ENCODE peak calls at places on chromosomes 6 and 20, in five cellular contexts. One of them, this sample, is unnamed.

GRCh38 chr6:104531591-104531990 is 328.1 kb downstream of the HACE1 start:
- DNase-seq in K562: no peak
- DNase-seq in A549: no peak
- DNase-seq in GM12878: no peak
- DNase-seq in HepG2: no peak
- DNase-seq in this sample: no peak

GRCh38 chr6:151160869-151161268 is 78.9 kb upstream of the AKAP12 start:
- DNase-seq in GM12878: no peak
- DNase-seq in A549: no peak
- DNase-seq in K562: no peak
- DNase-seq in HepG2: peak
- DNase-seq in this sample: peak

GRCh38 chr6:139240161-139241010 is 51.4 kb downstream of the TXLNB start:
- DNase-seq in HepG2: no peak
- DNase-seq in A549: no peak
- DNase-seq in GM12878: no peak
- DNase-seq in K562: no peak
- DNase-seq in this sample: no peak

GRCh38 chr6:83155794-83156193 is 37.3 kb downstream of the PGM3 start:
- DNase-seq in A549: no peak
- DNase-seq in GM12878: no peak
- DNase-seq in K562: no peak
- DNase-seq in HepG2: no peak
- DNase-seq in this sample: no peak

GRCh38 chr6:53869964-53870363 is 75.2 kb downstream of the LRRC1 start:
- DNase-seq in HepG2: no peak
- DNase-seq in GM12878: no peak
- DNase-seq in A549: no peak
- DNase-seq in K562: no peak
- DNase-seq in this sample: no peak

GRCh38 chr20:15205719-15206118 is 868.3 kb upstream of the FLRT3 start:
- DNase-seq in A549: no peak
- DNase-seq in K562: no peak
- DNase-seq in GM12878: no peak
- DNase-seq in HepG2: no peak
- DNase-seq in this sample: no peak

GRCh38 chr20:49724637-49725606 is 11.2 kb upstream of the B4GALT5 start:
- DNase-seq in K562: peak
- DNase-seq in GM12878: no peak
- DNase-seq in A549: no peak
- DNase-seq in HepG2: peak
- DNase-seq in this sample: no peak

GRCh38 chr20:53824779-53825178 is 231.1 kb upstream of the ZNF217 start:
- DNase-seq in GM12878: no peak
- DNase-seq in K562: no peak
- DNase-seq in HepG2: no peak
- DNase-seq in A549: no peak
- DNase-seq in this sample: no peak

GRCh38 chr6:169450097-169450496 is 196.5 kb upstream of the THBS2 start:
- DNase-seq in K562: no peak
- DNase-seq in GM12878: no peak
- DNase-seq in HepG2: no peak
- DNase-seq in A549: no peak
- DNase-seq in this sample: no peak

GRCh38 chr20:214383-214782 is 12.7 kb upstream of the DEFB129 start:
- DNase-seq in A549: no peak
- DNase-seq in K562: no peak
- DNase-seq in HepG2: no peak
- DNase-seq in GM12878: no peak
- DNase-seq in this sample: no peak

GRCh38 chr6:37877373-37878149 is 58.0 kb downstream of the ZFAND3 start:
- DNase-seq in K562: no peak
- DNase-seq in HepG2: no peak
- DNase-seq in GM12878: no peak
- DNase-seq in A549: no peak
- DNase-seq in this sample: no peak

GRCh38 chr6:53906842-53907241 is 112.0 kb downstream of the LRRC1 start:
- DNase-seq in A549: no peak
- DNase-seq in HepG2: no peak
- DNase-seq in K562: no peak
- DNase-seq in GM12878: no peak
- DNase-seq in this sample: no peak

GRCh38 chr20:24961384-24962181 is 12.5 kb downstream of the CST7 start:
- DNase-seq in HepG2: no peak
- DNase-seq in K562: no peak
- DNase-seq in GM12878: no peak
- DNase-seq in A549: no peak
- DNase-seq in this sample: no peak

GRCh38 chr6:106787327-106788196 is 158.2 kb downstream of the QRSL1 start:
- DNase-seq in A549: peak
- DNase-seq in GM12878: no peak
- DNase-seq in K562: no peak
- DNase-seq in HepG2: peak
- DNase-seq in this sample: no peak

GRCh38 chr6:105443941-105444340 is 41.1 kb upstream of the PREP start:
- DNase-seq in GM12878: no peak
- DNase-seq in A549: no peak
- DNase-seq in HepG2: peak
- DNase-seq in K562: no peak
- DNase-seq in this sample: no peak

GRCh38 chr6:75842732-75843131 is 93.7 kb downstream of the MYO6 start:
- DNase-seq in K562: no peak
- DNase-seq in HepG2: no peak
- DNase-seq in GM12878: no peak
- DNase-seq in A549: no peak
- DNase-seq in this sample: no peak

GRCh38 chr20:11394145-11394833 is 523.4 kb upstream of the BTBD3 start:
- DNase-seq in HepG2: no peak
- DNase-seq in GM12878: no peak
- DNase-seq in K562: no peak
- DNase-seq in A549: no peak
- DNase-seq in this sample: no peak

GRCh38 chr20:44572551-44573500 is 9.6 kb upstream of the PKIG start:
- DNase-seq in GM12878: no peak
- DNase-seq in A549: no peak
- DNase-seq in K562: no peak
- DNase-seq in HepG2: no peak
- DNase-seq in this sample: no peak

GRCh38 chr6:55748880-55749279 is 126.5 kb downstream of the BMP5 start:
- DNase-seq in K562: no peak
- DNase-seq in GM12878: no peak
- DNase-seq in A549: no peak
- DNase-seq in HepG2: no peak
- DNase-seq in this sample: no peak

GRCh38 chr20:33541797-33542196 is 51.9 kb downstream of the CBFA2T2 start:
- DNase-seq in K562: no peak
- DNase-seq in GM12878: no peak
- DNase-seq in HepG2: no peak
- DNase-seq in A549: no peak
- DNase-seq in this sample: no peak

GRCh38 chr6:163935158-163935762 is 520.7 kb downstream of the QKI start:
- DNase-seq in K562: no peak
- DNase-seq in HepG2: no peak
- DNase-seq in GM12878: no peak
- DNase-seq in A549: no peak
- DNase-seq in this sample: no peak

GRCh38 chr20:9331707-9332435 is 182.5 kb upstream of the LAMP5 start:
- DNase-seq in HepG2: no peak
- DNase-seq in GM12878: no peak
- DNase-seq in A549: no peak
- DNase-seq in K562: no peak
- DNase-seq in this sample: no peak

GRCh38 chr20:17824676-17825224 is 125.0 kb downstream of the BANF2 start:
- DNase-seq in A549: no peak
- DNase-seq in GM12878: no peak
- DNase-seq in K562: no peak
- DNase-seq in HepG2: no peak
- DNase-seq in this sample: no peak

GRCh38 chr20:17823382-17824144 is 123.8 kb downstream of the BANF2 start:
- DNase-seq in K562: no peak
- DNase-seq in GM12878: no peak
- DNase-seq in A549: no peak
- DNase-seq in HepG2: peak
- DNase-seq in this sample: peak

GRCh38 chr20:17825251-17825691 is 125.5 kb downstream of the BANF2 start:
- DNase-seq in HepG2: peak
- DNase-seq in A549: no peak
- DNase-seq in GM12878: no peak
- DNase-seq in K562: peak
- DNase-seq in this sample: no peak

GRCh38 chr20:17822039-17822438 is 122.3 kb downstream of the BANF2 start:
- DNase-seq in GM12878: no peak
- DNase-seq in A549: no peak
- DNase-seq in HepG2: peak
- DNase-seq in K562: no peak
- DNase-seq in this sample: no peak

GRCh38 chr20:17822540-17823155 is 122.9 kb downstream of the BANF2 start:
- DNase-seq in HepG2: no peak
- DNase-seq in K562: no peak
- DNase-seq in A549: no peak
- DNase-seq in GM12878: no peak
- DNase-seq in this sample: no peak
- TF ChIP-seq JUNB in HepG2: no peak
- TF ChIP-seq JUNB in K562: no peak
- TF ChIP-seq JUNB in A549: no peak
- TF ChIP-seq JUNB in GM12878: no peak
- TF ChIP-seq JUNB in this sample: no peak

GRCh38 chr6:26054659-26054936 is 32.6 kb upstream of the HFE start:
- DNase-seq in GM12878: no peak
- DNase-seq in HepG2: no peak
- DNase-seq in A549: no peak
- DNase-seq in K562: no peak
- DNase-seq in this sample: no peak

GRCh38 chr6:26054937-26055669 is 32.1 kb upstream of the HFE start:
- DNase-seq in GM12878: peak
- DNase-seq in K562: peak
- DNase-seq in A549: peak
- DNase-seq in HepG2: peak
- DNase-seq in this sample: peak

GRCh38 chr6:26055670-26056582 is 31.3 kb upstream of the HFE start:
- DNase-seq in K562: peak
- DNase-seq in HepG2: peak
- DNase-seq in A549: peak
- DNase-seq in GM12878: peak
- DNase-seq in this sample: peak

GRCh38 chr6:26051683-26052310 is 35.4 kb upstream of the HFE start:
- DNase-seq in GM12878: no peak
- DNase-seq in HepG2: no peak
- DNase-seq in A549: no peak
- DNase-seq in K562: no peak
- DNase-seq in this sample: no peak

DNA sequence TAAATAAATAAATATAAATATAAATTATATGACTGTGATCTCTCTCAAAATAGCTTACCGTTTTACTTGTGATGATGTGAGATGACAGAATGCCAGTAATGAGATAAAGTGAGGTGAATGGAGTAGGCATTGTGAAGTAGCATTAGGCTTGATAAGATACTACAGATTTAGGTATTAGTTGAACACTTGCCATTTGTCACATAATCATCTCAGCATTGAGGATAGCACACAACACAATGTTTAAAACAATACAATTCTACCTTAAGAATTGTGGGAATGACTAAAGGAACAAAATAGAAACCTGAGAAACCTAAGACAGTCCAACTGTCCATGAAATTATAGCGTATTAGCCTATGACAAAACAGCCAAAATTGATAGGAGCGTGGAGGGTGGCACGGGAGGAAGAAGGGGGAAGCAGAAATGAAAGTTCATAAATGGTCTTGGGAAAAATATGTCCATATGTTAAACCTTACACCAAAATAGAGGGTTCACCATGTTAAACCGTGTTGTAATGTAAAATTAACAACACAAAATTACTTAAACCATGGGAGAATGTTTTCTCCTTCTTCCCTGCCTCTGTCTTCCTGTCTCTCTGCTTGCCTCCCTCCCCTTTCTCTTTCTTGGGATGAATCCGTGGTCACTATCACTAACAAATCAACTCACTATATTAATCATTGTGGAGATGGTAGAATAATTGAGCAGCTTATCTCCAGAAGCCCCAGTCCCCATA is 33.1 kb upstream of the HFE start:
- DNase-seq in GM12878: no peak
- DNase-seq in K562: no peak
- DNase-seq in HepG2: no peak
- DNase-seq in A549: no peak
- DNase-seq in this sample: no peak
- TF ChIP-seq JUNB in GM12878: no peak
- TF ChIP-seq JUNB in K562: no peak
- TF ChIP-seq JUNB in HepG2: no peak
- TF ChIP-seq JUNB in A549: no peak
- TF ChIP-seq JUNB in this sample: no peak

DNA sequence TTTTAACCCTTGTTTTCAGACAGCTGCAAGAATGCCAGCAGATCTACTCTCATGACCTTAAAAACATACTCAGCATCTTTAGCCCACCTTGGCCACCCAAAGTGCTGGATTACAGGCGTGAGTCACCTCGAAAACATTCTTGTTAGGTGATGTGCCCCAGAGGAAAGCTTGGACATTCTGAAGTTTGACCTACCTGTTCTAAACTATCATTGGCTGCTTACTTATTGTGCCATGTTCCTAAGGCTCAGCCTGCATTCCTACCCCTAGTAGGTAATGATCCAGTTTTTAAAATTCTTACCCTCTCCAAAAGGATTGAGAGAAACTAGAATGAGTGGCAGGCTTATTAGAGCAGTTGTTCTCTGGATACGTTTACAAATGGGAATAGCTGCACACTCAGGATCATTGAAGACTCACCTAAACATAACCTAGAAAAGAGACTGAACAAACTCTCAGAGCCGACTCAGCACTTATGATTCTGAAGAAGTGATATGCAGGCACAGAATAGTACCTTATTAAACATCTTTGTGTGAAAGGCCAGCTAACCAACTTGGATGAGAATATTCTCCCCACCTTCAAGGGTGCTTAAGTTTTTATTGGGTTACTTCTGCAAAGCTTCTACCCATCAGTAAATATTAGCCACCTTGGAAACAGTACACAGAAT is 362.1 kb downstream of the NRN1 start:
- DNase-seq in K562: no peak
- DNase-seq in A549: no peak
- DNase-seq in HepG2: no peak
- DNase-seq in GM12878: no peak
- DNase-seq in this sample: no peak
- TF ChIP-seq JUNB in K562: no peak
- TF ChIP-seq JUNB in A549: no peak
- TF ChIP-seq JUNB in HepG2: no peak
- TF ChIP-seq JUNB in GM12878: no peak
- TF ChIP-seq JUNB in this sample: no peak

DNA sequence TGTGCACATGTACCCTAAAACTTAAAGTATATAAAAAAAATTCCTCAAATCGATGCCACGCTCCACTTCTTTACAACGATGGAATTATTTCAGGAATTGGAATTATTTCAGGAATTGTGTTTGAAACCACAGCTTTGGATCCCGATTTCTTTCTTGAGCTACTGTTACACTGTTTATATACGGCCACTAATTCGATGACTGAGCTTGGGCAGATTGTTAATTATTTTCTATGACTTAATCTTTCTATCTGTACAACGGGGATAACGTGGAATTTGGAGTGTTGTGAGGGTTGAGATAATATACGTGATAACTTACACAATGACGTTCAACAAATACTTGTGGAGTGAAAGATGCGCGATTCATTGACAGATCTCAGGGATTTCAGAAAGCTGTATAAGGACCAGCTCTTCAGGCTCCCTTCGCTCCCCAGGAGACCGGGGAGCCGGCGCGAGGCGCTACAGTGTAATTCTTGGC is 171.3 kb downstream of the SLC16A10 start:
- DNase-seq in HepG2: no peak
- DNase-seq in A549: no peak
- DNase-seq in K562: no peak
- DNase-seq in GM12878: no peak
- DNase-seq in this sample: no peak
- TF ChIP-seq JUNB in HepG2: no peak
- TF ChIP-seq JUNB in A549: no peak
- TF ChIP-seq JUNB in K562: no peak
- TF ChIP-seq JUNB in GM12878: peak
- TF ChIP-seq JUNB in this sample: no peak

This sample was measured in GM23338.